ENCODE peak calls at places on chromosomes 1 and 21, in four cellular contexts. M is IMR-90, I is breast epithelium, O is right lobe of liver. T is an unnamed sample.

GRCh38 chr1:174743654-174744561 is 255.8 kb upstream of the CACYBP start:
- DNase-seq in M (peak; percentile 63), I (no peak), O (no peak), T (no peak)

GRCh38 chr1:14987829-14988603 is 165.5 kb upstream of the TMEM51 start:
- DNase-seq in M (no peak), I (no peak), O (no peak), T (no peak)

GRCh38 chr1:200982071-200982945 is 41.2 kb downstream of the KIF21B start:
- DNase-seq in M (peak; percentile 52), I (no peak), O (no peak), T (no peak)

GRCh38 chr1:218942421-218942820 is 231.3 kb upstream of the LYPLAL1 start:
- DNase-seq in M (no peak), I (no peak), O (no peak), T (no peak)

GRCh38 chr1:44489481-44489880 is 84.4 kb downstream of the RNF220 start:
- DNase-seq in M (peak; percentile 42), I (no peak), O (no peak), T (no peak)

GRCh38 chr1:153613406-153613805 is 469 bp upstream of the S100A16 start:
- DNase-seq in M (no peak), I (no peak), O (no peak), T (no peak)

GRCh38 chr1:205965039-205965630 is 21.9 kb upstream of the SLC26A9 start:
- DNase-seq in M (no peak), I (no peak), O (no peak), T (no peak)

GRCh38 chr1:85554630-85555327 is 25.8 kb upstream of the CCN1 start:
- DNase-seq in M (peak; percentile 70), I (no peak), O (no peak), T (no peak)

GRCh38 chr1:16491056-16491675 is 22.9 kb downstream of the RNU1-1 start:
- DNase-seq in M (no peak), I (peak; percentile 39), O (no peak), T (no peak)

GRCh38 chr21:38712076-38712475 is 93.7 kb upstream of the ETS2 start:
- DNase-seq in M (peak; percentile 27), I (no peak), O (no peak), T (no peak)

GRCh38 chr1:93616996-93617669 is 64.5 kb downstream of the BCAR3 start:
- DNase-seq in M (no peak), I (no peak), O (peak; percentile 71), T (no peak)

GRCh38 chr1:24168246-24168645 is 18.8 kb downstream of the IFNLR1 start:
- DNase-seq in M (no peak), I (no peak), O (no peak), T (no peak)

GRCh38 chr1:154467768-154468102 is 34.3 kb upstream of the TDRD10 start:
- DNase-seq in M (no peak), I (no peak), O (no peak), T (no peak)

GRCh38 chr1:246210751-246211150 is 296.3 kb downstream of the SMYD3 start:
- DNase-seq in M (no peak), I (no peak), O (peak; percentile 29), T (no peak)

GRCh38 chr1:186404454-186405051 is 28.9 kb downstream of the ODR4 start:
- DNase-seq in M (peak; percentile 76), I (no peak), O (no peak), T (no peak)

GRCh38 chr21:38955495-38955894 is 149.8 kb downstream of the ETS2 start:
- DNase-seq in M (peak; percentile 77), I (no peak), O (no peak), T (peak; percentile 51)

GRCh38 chr1:203871114-203871875 is 9.9 kb downstream of the SNRPE start:
- DNase-seq in M (peak; percentile 80), I (no peak), O (no peak), T (peak; percentile 41)

GRCh38 chr1:66265796-66266195 is 268.2 kb upstream of the SGIP1 start:
- DNase-seq in M (no peak), I (no peak), O (no peak), T (no peak)

GRCh38 chr1:29743931-29744330 is 507.6 kb downstream of the PTPRU start:
- DNase-seq in M (no peak), I (no peak), O (no peak), T (no peak)

GRCh38 chr1:62782197-62782886 is 1.6 kb upstream of the ATG4C start:
- DNase-seq in M (peak; percentile 66), I (no peak), O (no peak), T (no peak)

GRCh38 chr1:111402083-111402482 is 25.5 kb downstream of the OVGP1 start:
- DNase-seq in M (no peak), I (no peak), O (no peak), T (no peak)

GRCh38 chr1:7956218-7957032 is 5.1 kb upstream of the PARK7 start:
- DNase-seq in M (peak; percentile 91), I (no peak), O (no peak), T (no peak)

GRCh38 chr1:219710529-219711194 is 97.8 kb upstream of the ZC3H11B start:
- DNase-seq in M (peak; percentile 84), I (no peak), O (no peak), T (no peak)

GRCh38 chr1:65264197-65264929 is 45.0 kb upstream of the DNAJC6 start:
- DNase-seq in M (peak; percentile 37), I (no peak), O (no peak), T (no peak)

GRCh38 chr1:56064705-56065104 is 514.7 kb downstream of the PLPP3 start:
- DNase-seq in M (peak; percentile 61), I (no peak), O (no peak), T (no peak)

GRCh38 chr1:99766378-99766800 is at the start of gene FRRS1:
- DNase-seq in M (peak; percentile 64), I (no peak), O (peak; percentile 47), T (peak; percentile 83)

GRCh38 chr1:41870076-41870562 is 48.6 kb downstream of the HIVEP3 start:
- DNase-seq in M (peak; percentile 82), I (no peak), O (no peak), T (no peak)

GRCh38 chr1:12452262-12452661 is 165.7 kb downstream of the DHRS3 start:
- DNase-seq in M (no peak), I (no peak), O (no peak), T (no peak)

GRCh38 chr1:6955357-6956154 is 170.3 kb downstream of the CAMTA1 start:
- DNase-seq in M (no peak), I (no peak), O (no peak), T (no peak)

GRCh38 chr1:181949500-181949899 is 112.0 kb downstream of the ZNF648 start:
- DNase-seq in M (no peak), I (no peak), O (no peak), T (no peak)

GRCh38 chr1:181062800-181063428 is 25.6 kb upstream of the IER5 start:
- DNase-seq in M (peak; percentile 66), I (no peak), O (no peak), T (no peak)

GRCh38 chr1:231592809-231593208 is 33.8 kb upstream of the DISC1 start:
- DNase-seq in M (no peak), I (no peak), O (no peak), T (no peak)

GRCh38 chr1:108077991-108078390 is 113.0 kb upstream of the VAV3 start:
- DNase-seq in M (no peak), I (no peak), O (no peak), T (no peak)

GRCh38 chr1:196214866-196215265 is 393.4 kb downstream of the KCNT2 start:
- DNase-seq in M (no peak), I (no peak), O (no peak), T (no peak)

GRCh38 chr1:7380712-7381111 is 390.4 kb upstream of the VAMP3 start:
- DNase-seq in M (no peak), I (no peak), O (no peak), T (no peak)

GRCh38 chr1:233443040-233443439 is 115.5 kb downstream of the MAP3K21 start:
- DNase-seq in M (no peak), I (no peak), O (no peak), T (no peak)

GRCh38 chr1:9196129-9197040 is 38.2 kb upstream of the H6PD start:
- DNase-seq in M (peak; percentile 94), I (peak; percentile 63), O (peak; percentile 58), T (peak; percentile 92)

GRCh38 chr1:207298186-207298585 is 23.3 kb upstream of the CD55 start:
- DNase-seq in M (no peak), I (no peak), O (no peak), T (no peak)
- H3K4me3 ChIP-seq in M (no peak overlapping the region), I (peak overlapping the region; percentile 10), O (no peak overlapping the region), T (no peak overlapping the region)

GRCh38 chr1:2391385-2392070 is at the start of the genes MORN1 and RER1:
- DNase-seq in M (peak; percentile 98), I (peak; percentile 99), O (peak; percentile 100), T (peak; percentile 100)
- TF ChIP-seq POLR2A in M (peak; percentile 90), I (peak; percentile 43), O (peak; percentile 95), T (peak; percentile 81)

DNA sequence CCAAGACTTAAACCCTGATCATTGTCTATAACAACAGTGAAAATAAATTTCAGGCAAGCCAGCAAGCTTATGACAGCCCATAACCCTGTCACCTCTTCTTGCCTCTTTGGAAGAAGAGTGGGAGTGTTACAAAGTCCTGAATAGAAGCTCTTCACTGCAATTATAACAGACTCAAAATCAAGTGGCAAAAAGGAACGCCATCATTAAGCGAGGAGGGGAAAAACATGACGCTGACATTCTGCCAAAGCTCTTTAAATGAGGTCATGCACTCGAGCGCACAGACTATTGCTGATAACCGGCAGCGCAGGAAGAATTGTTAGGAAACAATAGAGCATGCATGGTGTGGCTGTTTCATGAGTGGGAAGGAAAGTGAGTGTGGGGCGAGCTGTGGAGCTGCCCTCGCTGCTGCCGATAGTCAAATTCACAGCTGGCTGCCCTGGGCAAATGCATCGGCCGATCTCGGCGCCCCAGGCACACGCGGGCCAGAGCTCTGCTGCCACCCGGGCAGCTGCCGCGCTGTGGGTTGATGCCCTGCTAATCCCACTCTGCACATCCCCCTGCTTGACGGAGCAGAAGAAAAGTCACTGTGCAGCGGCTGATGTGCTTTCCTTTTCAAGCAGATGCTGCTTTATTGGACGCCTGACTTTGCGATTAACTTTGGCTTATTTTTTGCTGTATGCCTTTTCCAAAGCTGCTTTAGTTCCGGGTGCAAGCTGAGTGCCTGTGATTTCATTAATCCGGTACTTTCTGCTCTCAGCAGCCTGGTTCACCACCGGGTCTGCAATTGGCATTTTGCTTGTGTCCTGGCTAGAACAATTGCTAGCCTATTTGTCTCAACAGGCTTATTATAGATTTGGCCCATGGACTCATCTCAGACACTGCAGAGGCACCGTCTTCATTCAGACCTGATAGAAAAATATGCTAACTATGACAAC is 102.4 kb upstream of the ST6GALNAC5 start:
- DNase-seq in M (no peak), I (no peak), O (no peak), T (no peak)
- H3K4me3 ChIP-seq in M (no peak overlapping the region), I (peak overlapping the region; percentile 43), O (no peak overlapping the region), T (no peak overlapping the region)

GRCh38 chr1:229625893-229626831 is at the start of the genes TAF5L and URB2:
- DNase-seq in M (peak; percentile 89), I (peak; percentile 80), O (peak; percentile 92), T (peak; percentile 72)
- TF ChIP-seq POLR2A in M (peak; percentile 67), I (no peak), O (peak; percentile 72), T (no peak)

T was measured in lower leg skin.